ENCODE peak calls at places on chromosomes 16 and 17, in six cellular contexts. K, U, R, V, P and F are unnamed samples.

GRCh38 chr16:86508028-86508946 is 2.0 kb upstream of the FOXF1 start:
- DNase-seq in K (no peak), U (peak; percentile 18), R (no peak), V (peak; percentile 38), P (peak; percentile 31), F (no peak)

GRCh38 chr17:10136258-10136981 is 62.0 kb downstream of the GAS7 start:
- DNase-seq in K (no peak), U (no peak), R (no peak), V (no peak), P (no peak), F (no peak)

GRCh38 chr17:19346351-19347255 is 15.9 kb downstream of the B9D1 start:
- DNase-seq in K (peak; percentile 84), U (peak; percentile 85), R (no peak), V (peak; percentile 95), P (peak; percentile 68), F (peak; percentile 85)

GRCh38 chr16:54165174-54165911 is 121.2 kb downstream of the IRX3 start:
- DNase-seq in K (no peak), U (no peak), R (no peak), V (no peak), P (no peak), F (no peak)

GRCh38 chr17:72346306-72346705 is 225.5 kb downstream of the SOX9 start:
- DNase-seq in K (no peak), U (no peak), R (no peak), V (no peak), P (no peak), F (no peak)

GRCh38 chr16:21100447-21100846 is 50.2 kb downstream of the DNAH3 start:
- DNase-seq in K (peak; percentile 37), U (peak; percentile 41), R (no peak), V (peak; percentile 90), P (peak; percentile 89), F (peak; percentile 82)

GRCh38 chr17:11986179-11986938 is 10.9 kb downstream of the ZNF18 start:
- DNase-seq in K (peak; percentile 14), U (no peak), R (no peak), V (peak; percentile 56), P (peak; percentile 38), F (no peak)

GRCh38 chr17:81577278-81578000 is 25.3 kb upstream of the FAAP100 start:
- DNase-seq in K (no peak), U (peak; percentile 49), R (no peak), V (no peak), P (peak; percentile 72), F (peak; percentile 46)

GRCh38 chr17:40820228-40820838 is 2.1 kb downstream of the KRT10 start:
- DNase-seq in K (no peak), U (no peak), R (no peak), V (no peak), P (no peak), F (no peak)

GRCh38 chr16:51500306-51500705 is 349.2 kb upstream of the SALL1 start:
- DNase-seq in K (no peak), U (peak; percentile 6), R (no peak), V (peak; percentile 60), P (peak; percentile 27), F (no peak)

GRCh38 chr17:302300-302698 is 50.3 kb downstream of the RPH3AL start:
- DNase-seq in K (peak; percentile 74), U (no peak), R (no peak), V (no peak), P (no peak), F (no peak)

GRCh38 chr16:71851726-71852125 is 6.0 kb downstream of the ATXN1L start:
- DNase-seq in K (no peak), U (no peak), R (no peak), V (no peak), P (no peak), F (no peak)

GRCh38 chr16:56657555-56658430 is at the start of gene MT1F:
- DNase-seq in K (peak; percentile 87), U (peak; percentile 39), R (peak; percentile 90), V (peak; percentile 7), P (peak; percentile 25), F (peak; percentile 22)

GRCh38 chr17:4199818-4200402 is 56.9 kb downstream of the CYB5D2 start:
- DNase-seq in K (peak; percentile 69), U (peak; percentile 56), R (no peak), V (no peak), P (peak; percentile 58), F (no peak)

GRCh38 chr17:69638516-69638915 is 224.0 kb downstream of the MAP2K6 start:
- DNase-seq in K (no peak), U (no peak), R (no peak), V (no peak), P (no peak), F (no peak)

GRCh38 chr17:18185391-18185790 is 1.8 kb downstream of the ALKBH5 start:
- DNase-seq in K (no peak), U (peak; percentile 59), R (no peak), V (peak; percentile 58), P (peak; percentile 49), F (no peak)

GRCh38 chr17:28763804-28764266 is 20.0 kb downstream of the TRAF4 start:
- DNase-seq in K (peak; percentile 88), U (peak; percentile 86), R (no peak), V (peak; percentile 56), P (peak; percentile 83), F (peak; percentile 81)

GRCh38 chr17:79065105-79065670 is 9.4 kb upstream of the ENGASE start:
- DNase-seq in K (peak; percentile 60), U (peak; percentile 50), R (peak; percentile 34), V (peak; percentile 8), P (peak; percentile 64), F (peak; percentile 30)

GRCh38 chr17:2792541-2793169 is 3.6 kb upstream of the RAP1GAP2 start:
- DNase-seq in K (no peak), U (no peak), R (no peak), V (no peak), P (no peak), F (no peak)

GRCh38 chr17:4986951-4987766 is at the start of gene CAMTA2:
- DNase-seq in K (peak; percentile 90), U (peak; percentile 73), R (peak; percentile 91), V (peak; percentile 61), P (peak; percentile 50), F (peak; percentile 47)

GRCh38 chr16:85168732-85169256 is 56.5 kb upstream of the CIBAR2 start:
- DNase-seq in K (peak; percentile 72), U (peak; percentile 73), R (no peak), V (peak; percentile 63), P (peak; percentile 42), F (no peak)

GRCh38 chr17:73533127-73533526 is 111.1 kb downstream of the SDK2 start:
- DNase-seq in K (no peak), U (no peak), R (no peak), V (no peak), P (no peak), F (no peak)

GRCh38 chr17:56064506-56064905 is 88.8 kb upstream of the ANKFN1 start:
- DNase-seq in K (no peak), U (no peak), R (no peak), V (no peak), P (no peak), F (no peak)

GRCh38 chr16:64437706-64438329 is 684.0 kb downstream of the CDH11 start:
- DNase-seq in K (peak; percentile 13), U (no peak), R (no peak), V (no peak), P (no peak), F (no peak)

GRCh38 chr17:82457071-82457789 is 1.3 kb upstream of the NARF start:
- DNase-seq in K (no peak), U (peak; percentile 53), R (peak; percentile 69), V (no peak), P (no peak), F (no peak)

GRCh38 chr17:347309-347708 is 5.3 kb downstream of the RPH3AL start:
- DNase-seq in K (no peak), U (no peak), R (no peak), V (no peak), P (no peak), F (no peak)

GRCh38 chr16:80948886-80949502 is 57.7 kb downstream of the CMC2 start:
- DNase-seq in K (peak; percentile 51), U (peak; percentile 66), R (no peak), V (no peak), P (peak; percentile 62), F (no peak)

GRCh38 chr17:63549289-63549945 is 860 bp upstream of the DCAF7 start:
- DNase-seq in K (peak; percentile 2), U (no peak), R (peak; percentile 45), V (no peak), P (no peak), F (no peak)

GRCh38 chr16:8848939-8849391 is 19.8 kb downstream of the CARHSP1 start:
- DNase-seq in K (no peak), U (no peak), R (no peak), V (peak; percentile 67), P (peak; percentile 65), F (peak; percentile 77)

GRCh38 chr17:48954300-48954755 is 9.7 kb upstream of the SNF8 start:
- DNase-seq in K (peak; percentile 77), U (peak; percentile 80), R (no peak), V (peak; percentile 46), P (peak; percentile 86), F (peak; percentile 40)

GRCh38 chr17:44008205-44008909 is 3.9 kb downstream of the NAGS start:
- DNase-seq in K (no peak), U (no peak), R (no peak), V (no peak), P (no peak), F (no peak)

DNA sequence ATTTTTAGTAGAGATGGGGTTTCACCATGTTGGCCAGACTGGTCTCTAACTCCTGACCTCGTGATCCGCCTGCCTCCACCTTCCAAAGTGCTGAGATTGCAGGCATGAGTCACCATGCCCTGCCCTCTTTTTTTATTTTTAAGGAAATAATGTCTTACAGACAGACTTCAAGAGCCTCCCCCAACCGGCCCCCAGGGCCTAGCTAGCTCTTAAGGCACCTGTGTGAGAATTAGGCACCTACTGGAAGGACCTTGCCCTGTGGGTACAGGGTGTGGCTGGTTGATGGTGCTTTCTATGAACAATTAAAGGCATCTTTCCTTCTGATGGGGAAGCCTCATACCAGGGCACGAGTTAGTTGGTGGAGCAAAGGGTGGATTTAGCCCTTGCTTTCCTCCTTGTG is 51.3 kb downstream of the MRM1 start:
- DNase-seq in K (peak; percentile 26), U (no peak), R (no peak), V (no peak), P (peak; percentile 17), F (no peak)
- TF ChIP-seq CTCF in K (no peak), U (no peak), R (no peak), V (no peak), P (no peak), F (no peak)

GRCh38 chr17:77509599-77509998 is 368.8 kb downstream of the SEC14L1 start:
- DNase-seq in K (no peak), U (no peak), R (no peak), V (no peak), P (no peak), F (no peak)
- TF ChIP-seq CTCF in K (no peak), U (no peak), R (no peak), V (no peak), P (no peak), F (no peak)

GRCh38 chr17:68057531-68057952 is 22.0 kb downstream of the KPNA2 start:
- DNase-seq in K (no peak), U (peak; percentile 67), R (no peak), V (no peak), P (peak; percentile 72), F (peak; percentile 58)
- TF ChIP-seq CTCF in K (peak; percentile 30), U (peak; percentile 59), R (peak; percentile 50), V (peak; percentile 50), P (peak; percentile 67), F (peak; percentile 70)

DNA sequence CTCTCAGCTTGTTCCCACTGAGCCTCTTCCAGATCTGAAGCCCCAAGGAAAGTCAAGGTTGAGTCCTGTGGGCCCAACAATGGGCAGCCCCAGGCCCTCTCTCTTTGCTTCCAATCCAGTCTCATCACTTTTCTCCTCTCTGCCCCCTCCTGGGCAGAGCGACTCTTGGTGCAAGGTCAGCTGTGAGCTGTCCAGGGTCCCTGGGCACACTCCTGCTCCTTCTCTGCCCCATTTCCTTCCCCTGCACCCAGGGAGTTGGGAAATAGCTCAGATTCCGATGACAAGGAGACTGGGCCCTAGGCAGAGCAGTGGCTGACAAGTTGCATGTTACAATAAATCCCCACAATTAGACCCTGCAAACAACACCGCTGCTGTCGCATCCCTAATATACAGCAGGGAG is 16.1 kb upstream of the CRHR1 start:
- DNase-seq in K (no peak), U (no peak), R (no peak), V (no peak), P (no peak), F (no peak)
- TF ChIP-seq CTCF in K (no peak), U (no peak), R (no peak), V (no peak), P (no peak), F (peak; percentile 32)